ENCODE peak calls at places on chromosome 4, in ten cellular contexts. N is T-helper 17 cell; K is AG10803; W is adipocyte; S is activated CD4-positive, alpha-beta T cell treated with anti-CD3 and anti-CD28 coated beads, Interleukin-2, amount 10 ng/mL, durations not matched to agents 7 days and 5 days; E is sigmoid colon; J is Caki2; D is stimulated activated naive B cell treated with anti-CD40 and anti-IgM and Interleukin-4, amounts not matched to agents 10 μg/mL and 1 μg/mL and 100 μg/mL, for 72 hours; Q is neural crest cell; M is GM06990. L is an unnamed sample.

GRCh38 chr4:54233128-54233696 is 4.1 kb downstream of the PDGFRA start:
- DNase-seq in N (peak), K (peak), W (peak), S (peak), E (peak), J (peak), D (peak), Q (peak), M (peak), L (peak)

GRCh38 chr4:116413222-116413621 is 672.2 kb downstream of the TRAM1L1 start:
- DNase-seq in N (no peak), K (no peak), W (no peak), S (no peak), E (no peak), J (no peak), D (no peak), Q (no peak), M (no peak), L (peak)

GRCh38 chr4:40820101-40820500 is 70.3 kb downstream of the NSUN7 start:
- DNase-seq in N (no peak), K (no peak), W (no peak), S (no peak), E (no peak), J (no peak), D (no peak), Q (no peak), M (no peak), L (no peak)

GRCh38 chr4:10203851-10204250 is 87.3 kb upstream of the WDR1 start:
- DNase-seq in N (no peak), K (no peak), W (no peak), S (no peak), E (no peak), J (no peak), D (no peak), Q (no peak), M (no peak), L (no peak)

GRCh38 chr4:150379454-150379853 is 202.5 kb upstream of the MAB21L2 start:
- DNase-seq in N (no peak), K (no peak), W (no peak), S (no peak), E (no peak), J (no peak), D (no peak), Q (no peak), M (no peak), L (no peak)

GRCh38 chr4:154082760-154083530 is 294.1 kb upstream of the SFRP2 start:
- DNase-seq in N (no peak), K (peak), W (no peak), S (no peak), E (no peak), J (peak), D (no peak), Q (peak), M (no peak), L (peak)

GRCh38 chr4:153326513-153326912 is 18.0 kb upstream of the MND1 start:
- DNase-seq in N (no peak), K (no peak), W (peak), S (no peak), E (no peak), J (peak), D (no peak), Q (no peak), M (no peak), L (no peak)

GRCh38 chr4:156321203-156321602 is 367.5 kb upstream of the CTSO start:
- DNase-seq in N (no peak), K (peak), W (peak), S (no peak), E (no peak), J (no peak), D (no peak), Q (no peak), M (no peak), L (no peak)

GRCh38 chr4:169915545-169915944 is 110.7 kb downstream of the MFAP3L start:
- DNase-seq in N (no peak), K (no peak), W (no peak), S (no peak), E (no peak), J (no peak), D (no peak), Q (no peak), M (no peak), L (no peak)

GRCh38 chr4:16387448-16387847 is 161.2 kb upstream of the TAPT1 start:
- DNase-seq in N (no peak), K (no peak), W (no peak), S (no peak), E (no peak), J (no peak), D (no peak), Q (no peak), M (no peak), L (no peak)

GRCh38 chr4:136302566-136302965 is 1229.7 kb downstream of the PCDH18 start:
- DNase-seq in N (no peak), K (no peak), W (peak), S (no peak), E (no peak), J (no peak), D (no peak), Q (no peak), M (no peak), L (no peak)

GRCh38 chr4:7383251-7383650 is 51.5 kb downstream of the PSAPL1 start:
- DNase-seq in N (no peak), K (no peak), W (no peak), S (no peak), E (no peak), J (no peak), D (no peak), Q (no peak), M (no peak), L (no peak)

GRCh38 chr4:48665555-48666186 is 114.4 kb downstream of the FRYL start:
- DNase-seq in N (no peak), K (no peak), W (no peak), S (no peak), E (no peak), J (peak), D (no peak), Q (no peak), M (no peak), L (peak)

GRCh38 chr4:78057135-78057599 is at the start of gene FRAS1:
- DNase-seq in N (no peak), K (peak), W (peak), S (peak), E (peak), J (no peak), D (no peak), Q (peak), M (peak), L (peak)

GRCh38 chr4:25506032-25506571 is 129.0 kb downstream of the ANAPC4 start:
- DNase-seq in N (no peak), K (no peak), W (no peak), S (no peak), E (no peak), J (no peak), D (no peak), Q (no peak), M (peak), L (no peak)

GRCh38 chr4:124276461-124276860 is 436.1 kb downstream of the ANKRD50 start:
- DNase-seq in N (no peak), K (no peak), W (peak), S (no peak), E (no peak), J (no peak), D (no peak), Q (no peak), M (no peak), L (no peak)

GRCh38 chr4:168475745-168476144 is 4.5 kb downstream of the DDX60L start:
- DNase-seq in N (no peak), K (no peak), W (no peak), S (no peak), E (no peak), J (no peak), D (no peak), Q (no peak), M (no peak), L (no peak)

GRCh38 chr4:152708361-152708760 is 28.6 kb upstream of the TMEM154 start:
- DNase-seq in N (no peak), K (no peak), W (no peak), S (no peak), E (no peak), J (no peak), D (no peak), Q (no peak), M (no peak), L (no peak)

GRCh38 chr4:152316969-152317368 is 218.9 kb downstream of the FBXW7 start:
- DNase-seq in N (no peak), K (peak), W (peak), S (no peak), E (no peak), J (peak), D (no peak), Q (no peak), M (no peak), L (no peak)

GRCh38 chr4:56374956-56375355 is 12.3 kb downstream of the AASDH start:
- DNase-seq in N (no peak), K (no peak), W (no peak), S (no peak), E (no peak), J (no peak), D (no peak), Q (no peak), M (no peak), L (no peak)

GRCh38 chr4:48968814-48969213 is 17.3 kb upstream of the CWH43 start:
- DNase-seq in N (no peak), K (peak), W (peak), S (no peak), E (no peak), J (no peak), D (no peak), Q (no peak), M (no peak), L (peak)

GRCh38 chr4:7200801-7201200 is 8.5 kb downstream of the SORCS2 start:
- DNase-seq in N (no peak), K (no peak), W (no peak), S (no peak), E (no peak), J (no peak), D (no peak), Q (no peak), M (no peak), L (no peak)

GRCh38 chr4:153530284-153530995 is 64.3 kb downstream of the TMEM131L start:
- DNase-seq in N (peak), K (no peak), W (no peak), S (peak), E (no peak), J (no peak), D (no peak), Q (no peak), M (no peak), L (no peak)

GRCh38 chr4:146245246-146245645 is 30.9 kb downstream of the REELD1 start:
- DNase-seq in N (no peak), K (no peak), W (no peak), S (no peak), E (no peak), J (peak), D (no peak), Q (no peak), M (no peak), L (no peak)

GRCh38 chr4:124028172-124028571 is 631.6 kb downstream of the SPRY1 start:
- DNase-seq in N (no peak), K (no peak), W (peak), S (no peak), E (no peak), J (no peak), D (no peak), Q (no peak), M (no peak), L (no peak)

GRCh38 chr4:1446502-1447153 is 40.4 kb upstream of the NKX1-1 start:
- DNase-seq in N (no peak), K (no peak), W (no peak), S (no peak), E (no peak), J (no peak), D (no peak), Q (no peak), M (no peak), L (no peak)

GRCh38 chr4:22372958-22373357 is 142.9 kb downstream of the ADGRA3 start:
- DNase-seq in N (no peak), K (no peak), W (no peak), S (no peak), E (no peak), J (no peak), D (no peak), Q (no peak), M (no peak), L (no peak)

GRCh38 chr4:131534944-131535640 is 1614.0 kb upstream of the PCDH10 start:
- DNase-seq in N (no peak), K (no peak), W (no peak), S (no peak), E (no peak), J (no peak), D (no peak), Q (no peak), M (no peak), L (no peak)

GRCh38 chr4:24845132-24845531 is 49.8 kb downstream of the SOD3 start:
- DNase-seq in N (no peak), K (no peak), W (no peak), S (no peak), E (no peak), J (no peak), D (no peak), Q (no peak), M (no peak), L (no peak)

GRCh38 chr4:21710212-21710843 is 238.2 kb downstream of the KCNIP4 start:
- DNase-seq in N (no peak), K (no peak), W (peak), S (no peak), E (no peak), J (no peak), D (no peak), Q (no peak), M (no peak), L (no peak)